ENCODE peak calls at places on chromosomes 3 and 15, in six cellular contexts. One of them, this sample, is unnamed. For H3K9me3, the result is how much of the 10 kb centered on the place peaks cover.

GRCh38 chr3:190697901-190698300 is 164.6 kb downstream of the GMNC start:
- ATAC-seq in HepG2: no peak
- ATAC-seq in GM12878: no peak
- ATAC-seq in A549: no peak
- ATAC-seq in K562: no peak
- ATAC-seq in upper lobe of left lung: no peak
- ATAC-seq in this sample: no peak

GRCh38 chr15:53869044-53869805 is 109.0 kb upstream of the UNC13C start:
- ATAC-seq in HepG2: no peak
- ATAC-seq in GM12878: peak
- ATAC-seq in A549: peak
- ATAC-seq in K562: no peak
- ATAC-seq in upper lobe of left lung: no peak
- ATAC-seq in this sample: no peak

GRCh38 chr15:100902436-100903190 is 16.5 kb upstream of the LRRK1 start:
- ATAC-seq in HepG2: peak
- ATAC-seq in GM12878: no peak
- ATAC-seq in A549: no peak
- ATAC-seq in K562: peak
- ATAC-seq in upper lobe of left lung: peak
- ATAC-seq in this sample: peak

GRCh38 chr3:195100903-195101591 is 169.9 kb downstream of the XXYLT1 start:
- ATAC-seq in HepG2: no peak
- ATAC-seq in GM12878: peak
- ATAC-seq in A549: no peak
- ATAC-seq in K562: no peak
- ATAC-seq in upper lobe of left lung: peak
- ATAC-seq in this sample: peak

GRCh38 chr3:40780801-40781406 is 256.1 kb downstream of the ZNF621 start:
- ATAC-seq in HepG2: peak
- ATAC-seq in GM12878: no peak
- ATAC-seq in A549: no peak
- ATAC-seq in K562: peak
- ATAC-seq in upper lobe of left lung: peak
- ATAC-seq in this sample: peak

GRCh38 chr3:27311400-27311799 is 57.8 kb downstream of the NEK10 start:
- ATAC-seq in HepG2: no peak
- ATAC-seq in GM12878: no peak
- ATAC-seq in A549: peak
- ATAC-seq in K562: no peak
- ATAC-seq in upper lobe of left lung: no peak
- ATAC-seq in this sample: no peak

GRCh38 chr3:12273045-12273695 is 15.7 kb upstream of the PPARG start:
- ATAC-seq in HepG2: no peak
- ATAC-seq in GM12878: peak
- ATAC-seq in A549: no peak
- ATAC-seq in K562: no peak
- ATAC-seq in upper lobe of left lung: no peak
- ATAC-seq in this sample: no peak

GRCh38 chr15:40339621-40339945 is 1.2 kb downstream of the CCDC9B start:
- ATAC-seq in HepG2: peak
- ATAC-seq in GM12878: no peak
- ATAC-seq in A549: no peak
- ATAC-seq in K562: no peak
- ATAC-seq in upper lobe of left lung: no peak
- ATAC-seq in this sample: no peak

GRCh38 chr3:88123526-88123925 is 26.2 kb upstream of the C3orf38 start:
- ATAC-seq in HepG2: no peak
- ATAC-seq in GM12878: no peak
- ATAC-seq in A549: no peak
- ATAC-seq in K562: no peak
- ATAC-seq in upper lobe of left lung: no peak
- ATAC-seq in this sample: no peak

GRCh38 chr3:192553707-192554106 is 173.6 kb downstream of the FGF12 start:
- ATAC-seq in HepG2: no peak
- ATAC-seq in GM12878: no peak
- ATAC-seq in A549: no peak
- ATAC-seq in K562: no peak
- ATAC-seq in upper lobe of left lung: no peak
- ATAC-seq in this sample: no peak

GRCh38 chr3:192545346-192545745 is 182.0 kb downstream of the FGF12 start:
- ATAC-seq in HepG2: no peak
- ATAC-seq in GM12878: no peak
- ATAC-seq in A549: no peak
- ATAC-seq in K562: no peak
- ATAC-seq in upper lobe of left lung: no peak
- ATAC-seq in this sample: no peak

DNA sequence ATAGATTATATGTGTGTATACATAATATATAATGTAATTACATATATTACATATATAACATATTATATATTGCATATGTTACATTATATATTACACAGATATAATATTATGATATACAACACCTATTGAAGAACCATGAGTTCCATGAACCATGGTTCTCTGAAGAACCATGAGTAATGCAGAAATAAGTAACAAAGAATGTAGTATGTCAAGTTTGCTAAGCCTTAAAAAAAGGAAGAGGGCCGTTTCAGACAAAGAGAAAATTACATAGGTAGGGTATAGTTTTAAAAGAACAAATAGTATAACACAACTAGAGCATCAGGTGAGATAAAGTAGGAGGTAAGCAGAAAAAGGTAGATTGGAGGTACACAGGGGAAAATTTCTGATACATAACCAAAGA is 177.0 kb downstream of the FGF12 start:
- ATAC-seq in HepG2: no peak
- ATAC-seq in GM12878: no peak
- ATAC-seq in A549: no peak
- ATAC-seq in K562: no peak
- ATAC-seq in upper lobe of left lung: no peak
- ATAC-seq in this sample: no peak
- H3K9me3 ChIP-seq in HepG2: under half
- H3K9me3 ChIP-seq in GM12878: under half
- H3K9me3 ChIP-seq in A549: under half
- H3K9me3 ChIP-seq in K562: under half
- H3K9me3 ChIP-seq in upper lobe of left lung: under half
- H3K9me3 ChIP-seq in this sample: under half

GRCh38 chr3:196778755-196779154 is 39.1 kb downstream of the PAK2 start:
- ATAC-seq in HepG2: no peak
- ATAC-seq in GM12878: no peak
- ATAC-seq in A549: no peak
- ATAC-seq in K562: no peak
- ATAC-seq in upper lobe of left lung: no peak
- ATAC-seq in this sample: no peak
- TF ChIP-seq EP300 in HepG2: no peak
- TF ChIP-seq EP300 in GM12878: no peak
- TF ChIP-seq EP300 in A549: no peak
- TF ChIP-seq EP300 in K562: no peak
- TF ChIP-seq EP300 in upper lobe of left lung: no peak
- TF ChIP-seq EP300 in this sample: no peak

GRCh38 chr15:57663262-57663661 is 43.3 kb upstream of the POLR2M start:
- ATAC-seq in HepG2: no peak
- ATAC-seq in GM12878: no peak
- ATAC-seq in A549: no peak
- ATAC-seq in K562: no peak
- ATAC-seq in upper lobe of left lung: no peak
- ATAC-seq in this sample: no peak

GRCh38 chr15:57668074-57668473 is 38.4 kb upstream of the POLR2M start:
- ATAC-seq in HepG2: no peak
- ATAC-seq in GM12878: no peak
- ATAC-seq in A549: no peak
- ATAC-seq in K562: no peak
- ATAC-seq in upper lobe of left lung: no peak
- ATAC-seq in this sample: no peak

GRCh38 chr15:57665939-57666338 is 40.6 kb upstream of the POLR2M start:
- ATAC-seq in HepG2: no peak
- ATAC-seq in GM12878: no peak
- ATAC-seq in A549: no peak
- ATAC-seq in K562: no peak
- ATAC-seq in upper lobe of left lung: no peak
- ATAC-seq in this sample: no peak

GRCh38 chr15:57665187-57665586 is 41.3 kb upstream of the POLR2M start:
- ATAC-seq in HepG2: no peak
- ATAC-seq in GM12878: no peak
- ATAC-seq in A549: no peak
- ATAC-seq in K562: no peak
- ATAC-seq in upper lobe of left lung: no peak
- ATAC-seq in this sample: no peak

GRCh38 chr15:57667171-57667924 is 39.2 kb upstream of the POLR2M start:
- ATAC-seq in HepG2: peak
- ATAC-seq in GM12878: no peak
- ATAC-seq in A549: peak
- ATAC-seq in K562: peak
- ATAC-seq in upper lobe of left lung: no peak
- ATAC-seq in this sample: peak
- H3K27ac ChIP-seq in HepG2: no peak
- H3K27ac ChIP-seq in GM12878: no peak
- H3K27ac ChIP-seq in A549: no peak
- H3K27ac ChIP-seq in K562: no peak
- H3K27ac ChIP-seq in upper lobe of left lung: no peak
- H3K27ac ChIP-seq in this sample: peak

GRCh38 chr3:16076564-16076963 is 97.9 kb upstream of the GALNT15 start:
- ATAC-seq in HepG2: no peak
- ATAC-seq in GM12878: no peak
- ATAC-seq in A549: no peak
- ATAC-seq in K562: no peak
- ATAC-seq in upper lobe of left lung: no peak
- ATAC-seq in this sample: no peak

GRCh38 chr3:16084887-16085286 is 89.6 kb upstream of the GALNT15 start:
- ATAC-seq in HepG2: no peak
- ATAC-seq in GM12878: no peak
- ATAC-seq in A549: no peak
- ATAC-seq in K562: no peak
- ATAC-seq in upper lobe of left lung: no peak
- ATAC-seq in this sample: no peak

GRCh38 chr3:16081661-16082060 is 92.8 kb upstream of the GALNT15 start:
- ATAC-seq in HepG2: no peak
- ATAC-seq in GM12878: no peak
- ATAC-seq in A549: no peak
- ATAC-seq in K562: no peak
- ATAC-seq in upper lobe of left lung: no peak
- ATAC-seq in this sample: no peak

GRCh38 chr3:16085410-16085809 is 89.1 kb upstream of the GALNT15 start:
- ATAC-seq in HepG2: no peak
- ATAC-seq in GM12878: no peak
- ATAC-seq in A549: no peak
- ATAC-seq in K562: no peak
- ATAC-seq in upper lobe of left lung: no peak
- ATAC-seq in this sample: peak

DNA sequence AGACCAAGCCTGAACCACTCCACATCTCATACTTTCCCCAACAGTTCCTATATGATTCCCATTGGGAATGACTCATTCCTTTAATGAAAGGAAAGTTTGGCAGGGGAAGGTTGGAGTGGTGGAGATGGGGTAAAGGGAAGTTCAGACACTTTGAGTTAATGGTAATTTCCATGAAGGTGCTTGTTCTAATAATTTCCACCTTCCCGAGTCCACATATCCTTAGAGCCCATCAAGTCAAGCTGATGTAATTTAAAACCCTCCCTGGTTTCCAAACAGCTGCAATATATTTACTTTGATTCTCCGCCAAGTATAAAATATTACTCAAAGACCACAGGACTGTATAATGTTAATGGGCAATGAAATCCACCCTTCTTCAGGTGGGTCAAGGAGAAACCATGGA is 95.0 kb upstream of the GALNT15 start:
- ATAC-seq in HepG2: no peak
- ATAC-seq in GM12878: no peak
- ATAC-seq in A549: no peak
- ATAC-seq in K562: no peak
- ATAC-seq in upper lobe of left lung: no peak
- ATAC-seq in this sample: no peak
- H3K9me3 ChIP-seq in HepG2: under half
- H3K9me3 ChIP-seq in GM12878: under half
- H3K9me3 ChIP-seq in A549: under half
- H3K9me3 ChIP-seq in K562: under half
- H3K9me3 ChIP-seq in upper lobe of left lung: under half
- H3K9me3 ChIP-seq in this sample: under half

GRCh38 chr3:71225951-71226564 is 357.5 kb downstream of the FOXP1 start:
- ATAC-seq in HepG2: no peak
- ATAC-seq in GM12878: peak
- ATAC-seq in A549: no peak
- ATAC-seq in K562: no peak
- ATAC-seq in upper lobe of left lung: no peak
- ATAC-seq in this sample: peak

GRCh38 chr3:71227344-71227743 is 356.2 kb downstream of the FOXP1 start:
- ATAC-seq in HepG2: no peak
- ATAC-seq in GM12878: no peak
- ATAC-seq in A549: no peak
- ATAC-seq in K562: peak
- ATAC-seq in upper lobe of left lung: no peak
- ATAC-seq in this sample: no peak

GRCh38 chr3:71229905-71230657 is 353.4 kb downstream of the FOXP1 start:
- ATAC-seq in HepG2: no peak
- ATAC-seq in GM12878: no peak
- ATAC-seq in A549: no peak
- ATAC-seq in K562: peak
- ATAC-seq in upper lobe of left lung: no peak
- ATAC-seq in this sample: no peak

GRCh38 chr3:71226565-71227281 is 356.8 kb downstream of the FOXP1 start:
- ATAC-seq in HepG2: no peak
- ATAC-seq in GM12878: peak
- ATAC-seq in A549: no peak
- ATAC-seq in K562: peak
- ATAC-seq in upper lobe of left lung: peak
- ATAC-seq in this sample: peak

DNA sequence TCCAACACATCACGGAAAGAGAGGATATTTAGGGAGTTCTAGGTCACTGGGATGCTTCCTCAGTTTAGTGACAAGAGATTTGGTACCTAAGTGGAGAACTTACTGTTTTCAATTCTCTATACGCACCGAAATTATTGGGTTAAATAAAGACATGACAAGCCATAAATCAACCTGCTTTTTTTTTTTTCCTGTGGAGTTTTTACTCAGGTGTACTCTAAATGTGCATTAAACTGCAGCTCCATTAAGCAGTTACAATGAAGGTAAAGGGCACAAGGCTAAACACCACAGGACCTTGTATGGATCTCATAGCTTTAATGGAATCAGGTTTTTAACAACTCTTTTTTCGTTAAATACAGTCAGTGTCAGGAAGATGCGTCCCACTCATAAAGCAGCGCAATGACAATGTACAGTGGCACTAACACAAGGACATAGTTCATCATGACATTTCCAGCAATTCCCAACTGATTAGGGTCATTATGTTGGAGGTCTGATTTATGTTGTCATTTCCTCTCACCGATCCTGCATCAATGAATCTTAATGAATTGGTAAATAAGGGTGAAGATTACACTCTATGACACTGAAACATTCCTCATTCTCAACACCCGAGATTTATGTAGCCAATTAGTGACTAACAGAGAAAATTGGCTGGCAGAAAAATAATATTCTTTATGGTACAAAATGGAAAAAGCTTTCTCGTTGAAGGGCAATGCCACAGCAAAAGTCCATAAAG is 355.2 kb downstream of the FOXP1 start:
- ATAC-seq in HepG2: no peak
- ATAC-seq in GM12878: no peak
- ATAC-seq in A549: no peak
- ATAC-seq in K562: no peak
- ATAC-seq in upper lobe of left lung: no peak
- ATAC-seq in this sample: no peak
- TF ChIP-seq EP300 in HepG2: no peak
- TF ChIP-seq EP300 in GM12878: no peak
- TF ChIP-seq EP300 in A549: no peak
- TF ChIP-seq EP300 in K562: no peak
- TF ChIP-seq EP300 in upper lobe of left lung: no peak
- TF ChIP-seq EP300 in this sample: no peak